ENCODE peak calls at places on chromosome 21, in eight cellular contexts. One of them, this sample, is unnamed.

GRCh38 chr21:18772404-18772803 is 368.8 kb upstream of the TMPRSS15 start:
- DNase-seq in sigmoid colon: no peak
- DNase-seq in adrenal gland: no peak
- DNase-seq in lower leg skin: no peak
- DNase-seq in heart left ventricle: no peak
- DNase-seq in spleen: no peak
- DNase-seq in H54: no peak
- DNase-seq in A549: no peak
- DNase-seq in this sample: no peak

GRCh38 chr21:31900121-31900895 is 27.5 kb downstream of the HUNK start:
- DNase-seq in adrenal gland: no peak
- DNase-seq in H54: no peak
- DNase-seq in A549: peak
- DNase-seq in heart left ventricle: no peak
- DNase-seq in sigmoid colon: no peak
- DNase-seq in spleen: no peak
- DNase-seq in lower leg skin: peak
- DNase-seq in this sample: no peak

GRCh38 chr21:42666023-42666747 is 12.8 kb downstream of the PDE9A start:
- DNase-seq in heart left ventricle: no peak
- DNase-seq in spleen: no peak
- DNase-seq in lower leg skin: no peak
- DNase-seq in A549: peak
- DNase-seq in sigmoid colon: peak
- DNase-seq in H54: no peak
- DNase-seq in adrenal gland: peak
- DNase-seq in this sample: no peak

GRCh38 chr21:20040768-20041167 is 957.4 kb upstream of the NCAM2 start:
- DNase-seq in adrenal gland: no peak
- DNase-seq in lower leg skin: no peak
- DNase-seq in heart left ventricle: no peak
- DNase-seq in A549: no peak
- DNase-seq in H54: no peak
- DNase-seq in sigmoid colon: no peak
- DNase-seq in spleen: no peak
- DNase-seq in this sample: no peak

GRCh38 chr21:38434913-38435533 is 63.3 kb downstream of the ERG start:
- DNase-seq in lower leg skin: no peak
- DNase-seq in adrenal gland: no peak
- DNase-seq in A549: no peak
- DNase-seq in sigmoid colon: no peak
- DNase-seq in heart left ventricle: no peak
- DNase-seq in H54: peak
- DNase-seq in spleen: no peak
- DNase-seq in this sample: no peak

GRCh38 chr21:34878940-34879339 is 170.2 kb downstream of the RUNX1 start:
- DNase-seq in A549: no peak
- DNase-seq in sigmoid colon: no peak
- DNase-seq in adrenal gland: no peak
- DNase-seq in lower leg skin: no peak
- DNase-seq in H54: no peak
- DNase-seq in heart left ventricle: no peak
- DNase-seq in spleen: no peak
- DNase-seq in this sample: no peak

GRCh38 chr21:46057111-46057709 is 40.7 kb upstream of the COL6A2 start:
- DNase-seq in spleen: no peak
- DNase-seq in sigmoid colon: peak
- DNase-seq in H54: no peak
- DNase-seq in A549: no peak
- DNase-seq in heart left ventricle: no peak
- DNase-seq in adrenal gland: no peak
- DNase-seq in lower leg skin: peak
- DNase-seq in this sample: no peak

GRCh38 chr21:37986751-37987399 is 70.6 kb upstream of the KCNJ6 start:
- DNase-seq in sigmoid colon: no peak
- DNase-seq in H54: no peak
- DNase-seq in adrenal gland: no peak
- DNase-seq in spleen: no peak
- DNase-seq in heart left ventricle: no peak
- DNase-seq in lower leg skin: no peak
- DNase-seq in A549: peak
- DNase-seq in this sample: peak

GRCh38 chr21:23155281-23155680 is 2157.1 kb downstream of the NCAM2 start:
- DNase-seq in sigmoid colon: no peak
- DNase-seq in H54: no peak
- DNase-seq in spleen: no peak
- DNase-seq in adrenal gland: no peak
- DNase-seq in A549: no peak
- DNase-seq in lower leg skin: no peak
- DNase-seq in heart left ventricle: no peak
- DNase-seq in this sample: no peak

DNA sequence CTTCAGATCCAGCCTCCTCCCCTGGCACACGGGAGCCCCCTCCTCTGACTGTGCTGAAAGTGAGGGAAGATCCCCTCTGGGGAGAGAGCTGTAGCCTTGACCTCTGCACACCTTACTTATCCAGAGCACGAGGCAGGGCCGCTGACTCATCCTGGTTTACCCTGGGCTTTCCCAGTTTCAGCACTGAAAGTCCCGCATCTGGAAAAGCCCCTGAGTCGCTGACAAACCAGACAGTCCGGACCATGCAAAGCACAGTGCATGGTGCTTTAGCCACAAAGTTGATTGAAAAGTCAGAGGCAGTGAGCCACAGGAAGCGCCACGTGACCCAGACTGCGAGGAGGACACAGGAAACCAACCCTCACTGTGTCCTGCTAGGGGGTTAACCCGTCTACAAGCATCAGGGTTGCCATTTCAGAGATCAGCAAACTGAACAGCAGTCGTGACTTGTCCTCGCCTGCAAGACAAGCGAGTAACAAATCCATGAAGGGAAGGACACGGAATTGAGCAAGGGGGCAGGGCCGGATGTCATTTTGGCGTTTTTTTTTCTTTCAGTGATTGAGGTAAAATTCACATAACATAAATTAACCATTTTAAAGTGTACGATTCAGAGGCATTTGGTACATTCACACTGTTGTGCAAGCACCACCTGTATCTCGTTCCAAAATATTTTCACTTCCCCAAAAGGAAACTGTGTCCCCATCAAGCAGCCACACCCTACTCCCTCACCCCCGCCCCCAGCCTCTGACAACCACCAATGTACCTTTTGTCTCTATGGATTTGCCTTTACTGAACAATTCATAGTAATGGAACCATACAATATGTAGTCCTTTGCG is 19.9 kb upstream of the IFNGR2 start:
- DNase-seq in A549: peak
- DNase-seq in heart left ventricle: peak
- DNase-seq in spleen: peak
- DNase-seq in sigmoid colon: peak
- DNase-seq in adrenal gland: peak
- DNase-seq in H54: peak
- DNase-seq in lower leg skin: peak
- DNase-seq in this sample: peak
- TF ChIP-seq POLR2A in A549: no peak
- TF ChIP-seq POLR2A in heart left ventricle: peak
- TF ChIP-seq POLR2A in spleen: no peak
- TF ChIP-seq POLR2A in sigmoid colon: no peak
- TF ChIP-seq POLR2A in adrenal gland: no peak
- TF ChIP-seq POLR2A in H54: peak
- TF ChIP-seq POLR2A in lower leg skin: no peak
- TF ChIP-seq POLR2A in this sample: no peak

DNA sequence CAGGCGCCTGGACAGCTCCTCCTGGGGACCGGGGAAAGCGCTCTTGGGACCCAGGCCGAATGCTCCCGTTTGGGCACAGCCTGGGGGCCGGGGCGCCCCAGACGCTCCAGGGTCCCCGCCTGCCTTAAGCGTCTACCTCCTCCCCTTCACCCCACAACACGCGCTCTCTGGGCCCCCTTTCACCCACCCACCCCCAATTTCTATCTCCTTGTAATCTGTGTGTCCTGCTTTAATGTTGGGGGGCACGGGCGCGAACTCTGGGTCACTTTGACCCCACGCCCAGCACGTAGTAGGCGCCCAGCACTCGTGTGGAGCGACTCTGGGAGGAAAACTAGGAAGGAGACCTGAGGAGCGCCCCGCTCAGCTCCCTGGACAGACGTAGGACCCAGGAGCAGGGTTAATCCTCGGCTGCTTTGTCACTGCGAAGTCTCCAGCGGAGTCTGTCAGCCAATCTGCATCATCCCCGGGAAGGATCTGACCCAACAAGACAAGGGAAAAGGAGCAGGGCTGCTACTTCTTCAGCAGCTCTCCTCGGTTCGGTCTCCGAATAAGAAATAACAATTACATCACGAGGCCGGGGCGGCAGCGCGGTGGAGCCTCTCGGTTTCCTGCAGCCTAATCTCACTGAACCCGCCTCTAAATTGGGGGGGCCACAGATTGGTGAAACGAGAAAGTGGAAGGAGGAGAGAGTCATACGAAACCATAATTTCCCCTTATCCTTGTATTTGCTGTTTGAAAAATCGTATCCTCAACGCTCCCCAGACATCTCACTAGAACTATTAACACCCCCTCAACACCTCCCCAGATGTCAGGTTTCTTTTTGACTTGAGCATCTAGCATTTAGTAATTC is 806 bp upstream of the NRIP1 start:
- DNase-seq in sigmoid colon: peak
- DNase-seq in heart left ventricle: peak
- DNase-seq in H54: peak
- DNase-seq in A549: peak
- DNase-seq in adrenal gland: peak
- DNase-seq in spleen: peak
- DNase-seq in lower leg skin: peak
- DNase-seq in this sample: peak
- TF ChIP-seq POLR2A in sigmoid colon: peak
- TF ChIP-seq POLR2A in heart left ventricle: peak
- TF ChIP-seq POLR2A in H54: peak
- TF ChIP-seq POLR2A in A549: peak
- TF ChIP-seq POLR2A in adrenal gland: peak
- TF ChIP-seq POLR2A in spleen: no peak
- TF ChIP-seq POLR2A in lower leg skin: no peak
- TF ChIP-seq POLR2A in this sample: peak

DNA sequence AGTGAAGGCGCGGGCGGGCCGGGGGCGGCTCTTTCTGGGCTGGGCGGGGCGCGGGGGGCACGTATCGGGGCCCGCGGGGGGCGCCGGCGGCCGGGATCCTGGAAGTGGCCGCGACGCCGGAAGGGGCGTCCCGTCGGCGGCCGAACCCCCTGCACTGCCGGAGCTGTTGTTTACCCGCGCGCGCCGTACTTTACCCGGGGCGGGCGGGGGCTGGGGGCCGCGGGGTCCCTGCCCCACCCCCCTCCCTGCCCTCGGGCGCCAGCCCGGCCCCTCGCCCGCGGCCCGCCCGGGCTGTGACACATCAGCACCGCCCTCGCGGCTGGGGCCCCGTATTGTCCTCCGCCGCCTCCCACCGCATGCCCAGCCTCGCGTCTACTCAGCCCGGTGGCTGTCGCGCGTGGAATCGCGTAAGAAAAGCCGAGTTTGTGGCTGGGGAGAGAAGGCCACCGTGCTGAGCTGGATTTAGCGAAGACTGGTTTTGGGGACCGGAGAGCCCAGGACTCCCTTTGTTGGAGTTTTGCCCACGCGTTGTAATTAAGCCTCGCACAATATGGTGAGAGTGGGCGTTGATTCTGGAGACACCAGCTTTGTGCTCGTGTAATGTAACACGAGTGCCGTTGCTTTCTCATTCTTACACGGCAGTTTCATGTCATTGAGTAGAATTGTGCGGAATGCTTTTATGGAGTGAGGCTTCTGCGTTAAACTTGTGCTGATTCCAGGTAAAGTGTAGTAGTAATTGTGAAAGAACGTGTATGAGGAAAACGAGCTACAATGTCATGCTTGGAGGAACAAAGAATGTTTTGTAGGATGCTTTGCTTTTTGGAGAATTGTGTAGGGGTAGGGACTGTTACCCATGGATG is 554 bp downstream of the BACH1 start:
- DNase-seq in adrenal gland: peak
- DNase-seq in lower leg skin: peak
- DNase-seq in A549: peak
- DNase-seq in spleen: peak
- DNase-seq in sigmoid colon: peak
- DNase-seq in heart left ventricle: peak
- DNase-seq in H54: peak
- DNase-seq in this sample: peak
- TF ChIP-seq POLR2A in adrenal gland: no peak
- TF ChIP-seq POLR2A in lower leg skin: no peak
- TF ChIP-seq POLR2A in A549: no peak
- TF ChIP-seq POLR2A in spleen: no peak
- TF ChIP-seq POLR2A in sigmoid colon: no peak
- TF ChIP-seq POLR2A in heart left ventricle: no peak
- TF ChIP-seq POLR2A in H54: peak
- TF ChIP-seq POLR2A in this sample: no peak

GRCh38 chr21:33541756-33542639 is at the start of gene GART:
- DNase-seq in lower leg skin: peak
- DNase-seq in heart left ventricle: peak
- DNase-seq in spleen: peak
- DNase-seq in sigmoid colon: peak
- DNase-seq in A549: peak
- DNase-seq in H54: peak
- DNase-seq in adrenal gland: peak
- DNase-seq in this sample: peak
- TF ChIP-seq POLR2A in lower leg skin: peak
- TF ChIP-seq POLR2A in heart left ventricle: peak
- TF ChIP-seq POLR2A in spleen: no peak
- TF ChIP-seq POLR2A in sigmoid colon: peak
- TF ChIP-seq POLR2A in A549: peak
- TF ChIP-seq POLR2A in H54: peak
- TF ChIP-seq POLR2A in adrenal gland: peak
- TF ChIP-seq POLR2A in this sample: peak

This sample was measured in prostate gland.